ENCODE peak calls at places on chromosome 9, in six cellular contexts. W is esophagus squamous epithelium, F is GM12865, D is AG10803, T is spleen, A is PC-9. L is an unnamed sample.

GRCh38 chr9:94867281-94867841 is 140.9 kb downstream of the AOPEP start:
- DNase-seq in W (no peak), F (no peak), D (peak), T (no peak), A (peak), L (peak)

GRCh38 chr9:134458111-134458845 is 132.0 kb downstream of the RXRA start:
- DNase-seq in W (no peak), F (no peak), D (no peak), T (no peak), A (no peak), L (no peak)

GRCh38 chr9:38281917-38282316 is 110.6 kb upstream of the ALDH1B1 start:
- DNase-seq in W (no peak), F (no peak), D (no peak), T (no peak), A (no peak), L (no peak)

GRCh38 chr9:18459958-18460584 is 13.9 kb upstream of the ADAMTSL1 start:
- DNase-seq in W (no peak), F (no peak), D (peak), T (no peak), A (peak), L (no peak)

GRCh38 chr9:126146254-126147145 is 180.1 kb upstream of the MVB12B start:
- DNase-seq in W (no peak), F (peak), D (no peak), T (peak), A (no peak), L (no peak)

GRCh38 chr9:117704024-117704575 is at the start of gene TLR4:
- DNase-seq in W (no peak), F (peak), D (peak), T (peak), A (peak), L (peak)

GRCh38 chr9:37200572-37201005 is 80.2 kb downstream of the ZCCHC7 start:
- DNase-seq in W (no peak), F (no peak), D (peak), T (no peak), A (peak), L (no peak)

GRCh38 chr9:127336708-127337352 is 60.1 kb upstream of the SLC2A8 start:
- DNase-seq in W (no peak), F (no peak), D (peak), T (no peak), A (peak), L (peak)

GRCh38 chr9:15553528-15553898 is 670 bp downstream of the CCDC171 start:
- DNase-seq in W (no peak), F (no peak), D (no peak), T (no peak), A (no peak), L (no peak)

GRCh38 chr9:92738661-92739081 is 26.0 kb downstream of the BICD2 start:
- DNase-seq in W (no peak), F (no peak), D (peak), T (peak), A (no peak), L (no peak)

GRCh38 chr9:122206118-122207046 is 22.4 kb downstream of the LHX6 start:
- DNase-seq in W (no peak), F (no peak), D (peak), T (peak), A (no peak), L (no peak)

GRCh38 chr9:77218612-77219011 is 41.3 kb downstream of the VPS13A start:
- DNase-seq in W (no peak), F (no peak), D (peak), T (no peak), A (no peak), L (no peak)

GRCh38 chr9:84304166-84304565 is 36.4 kb downstream of the SLC28A3 start:
- DNase-seq in W (no peak), F (no peak), D (no peak), T (no peak), A (no peak), L (no peak)

GRCh38 chr9:16136961-16137360 is 584.1 kb downstream of the CCDC171 start:
- DNase-seq in W (no peak), F (no peak), D (peak), T (no peak), A (no peak), L (no peak)

GRCh38 chr9:33297455-33297854 is 7.1 kb downstream of the NFX1 start:
- DNase-seq in W (no peak), F (peak), D (no peak), T (peak), A (no peak), L (peak)

GRCh38 chr9:107108367-107108766 is 174.7 kb upstream of the RAD23B start:
- DNase-seq in W (no peak), F (no peak), D (no peak), T (no peak), A (no peak), L (no peak)

GRCh38 chr9:135794361-135794885 is 92.4 kb downstream of the KCNT1 start:
- DNase-seq in W (no peak), F (no peak), D (no peak), T (no peak), A (no peak), L (no peak)

GRCh38 chr9:123399803-123400378 is 43.9 kb downstream of the CRB2 start:
- DNase-seq in W (no peak), F (peak), D (no peak), T (no peak), A (no peak), L (no peak)

GRCh38 chr9:94101169-94101853 is 17.0 kb downstream of the PTPDC1 start:
- DNase-seq in W (no peak), F (no peak), D (no peak), T (no peak), A (no peak), L (no peak)

GRCh38 chr9:119221281-119221680 is 148.0 kb downstream of the BRINP1 start:
- DNase-seq in W (no peak), F (no peak), D (peak), T (no peak), A (no peak), L (no peak)

GRCh38 chr9:138073408-138073807 is 195.8 kb downstream of the CACNA1B start:
- DNase-seq in W (no peak), F (no peak), D (no peak), T (peak), A (no peak), L (no peak)

GRCh38 chr9:77926314-77926959 is 105.2 kb downstream of the GNAQ start:
- DNase-seq in W (no peak), F (no peak), D (peak), T (no peak), A (peak), L (no peak)

GRCh38 chr9:3758816-3759576 is 233.2 kb upstream of the RFX3 start:
- DNase-seq in W (no peak), F (peak), D (peak), T (no peak), A (no peak), L (no peak)

GRCh38 chr9:77807846-77808749 is 160.0 kb upstream of the GNA14 start:
- DNase-seq in W (no peak), F (no peak), D (no peak), T (no peak), A (peak), L (no peak)

GRCh38 chr9:89476546-89476945 is 21.4 kb downstream of the SEMA4D start:
- DNase-seq in W (no peak), F (no peak), D (no peak), T (no peak), A (no peak), L (no peak)

GRCh38 chr9:128908372-128908771 is 12.4 kb upstream of the PHYHD1 start:
- DNase-seq in W (no peak), F (no peak), D (no peak), T (no peak), A (no peak), L (no peak)

GRCh38 chr9:82805027-82805426 is 257.9 kb downstream of the RASEF start:
- DNase-seq in W (no peak), F (no peak), D (no peak), T (no peak), A (no peak), L (no peak)

GRCh38 chr9:133457748-133458147 is 2.0 kb upstream of the CACFD1 start:
- DNase-seq in W (no peak), F (no peak), D (no peak), T (no peak), A (no peak), L (no peak)

DNA sequence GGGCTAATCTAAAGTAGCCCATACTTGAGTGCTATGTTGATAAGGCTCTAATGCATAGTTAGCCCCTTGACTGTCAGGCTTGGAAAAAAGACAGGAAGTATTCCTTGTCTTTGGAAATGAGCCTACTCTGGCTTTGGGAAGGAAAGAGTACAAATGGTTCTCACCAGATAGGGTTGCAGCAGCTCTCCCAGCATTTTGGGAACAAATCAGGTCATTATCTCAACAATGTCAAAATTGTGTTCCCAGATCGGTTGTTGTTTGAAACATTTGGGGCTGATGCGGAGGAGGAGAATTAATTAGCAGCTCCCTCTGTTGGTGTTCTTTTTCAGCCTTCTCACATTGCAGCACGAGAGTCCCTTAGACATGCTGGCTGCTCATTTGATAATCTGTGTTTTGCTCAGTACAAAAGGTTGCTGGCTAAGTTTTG is 294.7 kb upstream of the DMRT1 start:
- DNase-seq in W (no peak), F (peak), D (no peak), T (no peak), A (no peak), L (peak)
- H3K4me3 ChIP-seq in W (no peak), F (no peak), D (no peak), T (no peak), A (no peak), L (no peak)

DNA sequence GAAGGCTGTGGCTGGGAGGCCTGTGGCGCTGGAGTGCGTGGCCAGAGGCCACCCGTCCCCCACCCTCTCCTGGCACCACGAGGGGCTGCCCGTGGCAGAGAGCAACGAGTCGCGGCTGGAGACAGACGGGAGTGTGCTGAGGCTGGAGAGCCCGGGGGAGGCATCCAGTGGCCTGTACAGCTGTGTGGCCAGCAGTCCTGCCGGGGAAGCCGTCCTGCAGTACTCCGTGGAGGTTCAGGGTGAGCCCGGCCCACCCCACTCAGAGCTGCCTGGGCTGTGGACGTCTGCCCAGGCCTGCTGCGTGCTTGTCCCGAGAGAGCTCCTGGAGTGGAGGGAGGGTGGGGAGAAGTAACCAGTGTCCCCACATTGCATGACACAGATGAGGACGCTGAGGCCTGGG is 89.2 kb downstream of the HMCN2 start:
- DNase-seq in W (no peak), F (no peak), D (no peak), T (no peak), A (no peak), L (peak)
- TF ChIP-seq CTCF in W (no peak), F (no peak), D (no peak), T (no peak), A (no peak), L (no peak)

DNA sequence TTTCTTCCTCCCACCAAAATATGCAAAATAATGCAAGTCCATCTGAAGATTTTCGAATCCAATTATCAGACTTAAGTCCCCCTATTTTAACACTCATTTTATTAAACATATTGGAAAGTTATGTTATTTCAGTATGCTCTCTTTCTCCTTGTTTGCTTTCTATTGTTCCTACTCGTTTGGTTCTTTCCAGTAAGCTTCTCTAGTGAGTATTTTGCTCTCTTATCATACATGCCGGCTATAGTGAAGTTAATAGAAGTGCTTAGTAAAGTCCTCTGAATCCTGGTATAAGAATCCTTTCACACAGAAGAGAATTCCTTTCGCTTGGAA is 496 bp downstream of the ALDH1A1 start:
- DNase-seq in W (no peak), F (no peak), D (no peak), T (no peak), A (no peak), L (no peak)
- H3K4me3 ChIP-seq in W (peak), F (no peak), D (no peak), T (peak), A (no peak), L (no peak)

GRCh38 chr9:24242599-24242998 is 303.1 kb downstream of the IZUMO3 start:
- DNase-seq in W (no peak), F (no peak), D (no peak), T (no peak), A (no peak), L (no peak)

GRCh38 chr9:24245988-24246387 is 299.7 kb downstream of the IZUMO3 start:
- DNase-seq in W (no peak), F (peak), D (peak), T (no peak), A (no peak), L (no peak)
- TF ChIP-seq CTCF in W (peak), F (no peak), D (peak), T (no peak), A (peak), L (no peak)

DNA sequence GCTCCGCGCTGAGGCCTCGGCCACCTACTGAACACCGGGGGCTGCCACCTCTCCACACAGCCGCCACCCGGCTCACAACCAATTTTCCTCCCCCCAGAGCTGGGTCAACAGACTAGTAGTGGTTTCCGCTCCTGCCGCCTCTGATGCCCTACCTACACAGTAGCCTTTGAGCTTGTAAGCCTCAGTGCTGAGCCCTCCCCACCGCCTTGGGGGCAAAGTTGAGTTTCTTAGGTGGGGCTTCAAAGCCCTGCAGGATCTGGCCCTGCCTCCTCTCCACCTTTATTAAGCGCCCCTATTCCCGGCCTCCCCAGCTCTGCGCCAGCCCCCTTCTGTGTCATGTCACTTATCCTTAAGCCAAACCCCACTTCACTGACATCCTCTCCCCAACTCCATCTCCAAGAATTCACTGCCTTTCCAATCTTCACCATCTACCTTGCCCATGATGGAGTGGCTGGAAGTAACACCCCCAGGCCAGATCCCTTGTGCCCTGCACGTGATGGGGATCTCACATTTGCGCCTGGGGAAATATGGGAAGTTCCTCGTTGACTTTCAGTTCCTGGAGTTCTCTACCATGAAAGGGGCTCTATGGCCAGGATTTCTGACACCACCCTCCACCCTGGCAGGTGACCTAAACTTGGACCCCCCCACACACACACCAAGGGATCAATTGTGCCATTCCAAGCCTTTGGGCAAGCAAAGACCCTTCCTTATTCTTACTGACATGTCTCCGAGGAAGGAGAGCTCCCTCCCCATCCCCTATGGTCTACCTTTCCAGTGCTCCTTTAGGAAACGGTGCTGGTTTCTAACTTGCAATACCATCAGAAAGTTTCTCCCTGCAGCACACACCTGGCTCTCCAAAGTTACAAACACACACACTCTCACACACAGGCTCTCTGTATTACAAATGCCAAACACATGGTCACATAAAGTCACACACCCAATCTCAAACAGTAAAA is 2.7 kb upstream of the CNTFR start:
- DNase-seq in W (no peak), F (no peak), D (no peak), T (no peak), A (no peak), L (no peak)
- H3K4me3 ChIP-seq in W (no peak), F (no peak), D (no peak), T (peak), A (no peak), L (no peak)

GRCh38 chr9:21454149-21454548 is 13.9 kb downstream of the IFNA1 start:
- DNase-seq in W (no peak), F (no peak), D (peak), T (no peak), A (peak), L (no peak)

GRCh38 chr9:21450733-21451394 is 10.6 kb downstream of the IFNA1 start:
- DNase-seq in W (no peak), F (no peak), D (peak), T (no peak), A (no peak), L (no peak)

GRCh38 chr9:21452681-21453080 is 12.4 kb downstream of the IFNA1 start:
- DNase-seq in W (no peak), F (no peak), D (peak), T (no peak), A (no peak), L (no peak)

GRCh38 chr9:21455320-21455719 is 15.1 kb downstream of the IFNA1 start:
- DNase-seq in W (no peak), F (peak), D (peak), T (no peak), A (no peak), L (no peak)
- TF ChIP-seq CTCF in W (peak), F (peak), D (peak), T (peak), A (peak), L (peak)

L was measured in mucosa of descending colon.